ENCODE peak calls at places on chromosome 12, in four cellular contexts. F is PC-3, C is neural progenitor cell, N is colonic mucosa. O is an unnamed sample.

GRCh38 chr12:64687816-64688599 is 71.2 kb downstream of the GNS start:
- DNase-seq in F (no peak), C (no peak), N (no peak), O (no peak)

GRCh38 chr12:39072658-39073057 is 167.3 kb upstream of the CPNE8 start:
- DNase-seq in F (no peak), C (no peak), N (no peak), O (no peak)

GRCh38 chr12:130712346-130713065 is 3.6 kb downstream of the RIMBP2 start:
- DNase-seq in N (no peak), C (no peak), F (no peak), O (no peak)

GRCh38 chr12:96462571-96463280 is 26.7 kb upstream of the CFAP54 start:
- DNase-seq in C (no peak), N (no peak), F (no peak), O (no peak)

GRCh38 chr12:63206908-63207307 is 55.9 kb upstream of the AVPR1A start:
- DNase-seq in N (peak; percentile 31), C (no peak), F (peak; percentile 34), O (peak; percentile 54)

GRCh38 chr12:111803851-111804250 is 37.1 kb downstream of the ALDH2 start:
- DNase-seq in F (no peak), C (no peak), N (no peak), O (no peak)

GRCh38 chr12:47832263-47832933 is 12.7 kb upstream of the HDAC7 start:
- DNase-seq in F (no peak), N (no peak), C (no peak), O (no peak)

GRCh38 chr12:52145941-52146821 is 45.6 kb downstream of the KRT80 start:
- DNase-seq in F (no peak), N (no peak), C (no peak), O (no peak)

GRCh38 chr12:95241761-95242506 is 24.3 kb downstream of the VEZT start:
- DNase-seq in C (no peak), F (no peak), N (no peak), O (no peak)

GRCh38 chr12:56801661-56802622 is 38.8 kb downstream of the HSD17B6 start:
- DNase-seq in C (no peak), F (no peak), N (no peak), O (no peak)

GRCh38 chr12:88391556-88391955 is 188.7 kb downstream of the KITLG start:
- DNase-seq in F (peak; percentile 62), N (no peak), C (no peak), O (no peak)

GRCh38 chr12:9065607-9065856 is 50.2 kb downstream of the A2M start:
- DNase-seq in N (no peak), C (no peak), F (no peak), O (no peak)

GRCh38 chr12:68953536-68953935 is 20.6 kb upstream of the CPM start:
- DNase-seq in N (no peak), C (no peak), F (peak; percentile 62), O (no peak)

GRCh38 chr12:119659289-119659897 is 8.5 kb upstream of the PRKAB1 start:
- DNase-seq in C (peak; percentile 50), N (peak; percentile 43), F (peak; percentile 71), O (no peak)

GRCh38 chr12:42039146-42039545 is 105.5 kb downstream of the GXYLT1 start:
- DNase-seq in C (no peak), F (peak; percentile 67), N (no peak), O (no peak)

GRCh38 chr12:59459966-59460365 is 135.9 kb upstream of the SLC16A7 start:
- DNase-seq in C (no peak), F (peak; percentile 30), N (no peak), O (no peak)

GRCh38 chr12:93002278-93003054 is 73.4 kb upstream of the EEA1 start:
- DNase-seq in C (no peak), F (peak; percentile 27), N (no peak), O (peak; percentile 39)

GRCh38 chr12:90741611-90742010 is 213.4 kb downstream of the CCER1 start:
- DNase-seq in C (no peak), F (no peak), N (no peak), O (no peak)

GRCh38 chr12:63889721-63890509 is 45.4 kb downstream of the SRGAP1 start:
- DNase-seq in F (no peak), N (no peak), C (no peak), O (no peak)

GRCh38 chr12:30794591-30795409 is 40.0 kb upstream of the CAPRIN2 start:
- DNase-seq in F (peak; percentile 91), C (no peak), N (no peak), O (no peak)

DNA sequence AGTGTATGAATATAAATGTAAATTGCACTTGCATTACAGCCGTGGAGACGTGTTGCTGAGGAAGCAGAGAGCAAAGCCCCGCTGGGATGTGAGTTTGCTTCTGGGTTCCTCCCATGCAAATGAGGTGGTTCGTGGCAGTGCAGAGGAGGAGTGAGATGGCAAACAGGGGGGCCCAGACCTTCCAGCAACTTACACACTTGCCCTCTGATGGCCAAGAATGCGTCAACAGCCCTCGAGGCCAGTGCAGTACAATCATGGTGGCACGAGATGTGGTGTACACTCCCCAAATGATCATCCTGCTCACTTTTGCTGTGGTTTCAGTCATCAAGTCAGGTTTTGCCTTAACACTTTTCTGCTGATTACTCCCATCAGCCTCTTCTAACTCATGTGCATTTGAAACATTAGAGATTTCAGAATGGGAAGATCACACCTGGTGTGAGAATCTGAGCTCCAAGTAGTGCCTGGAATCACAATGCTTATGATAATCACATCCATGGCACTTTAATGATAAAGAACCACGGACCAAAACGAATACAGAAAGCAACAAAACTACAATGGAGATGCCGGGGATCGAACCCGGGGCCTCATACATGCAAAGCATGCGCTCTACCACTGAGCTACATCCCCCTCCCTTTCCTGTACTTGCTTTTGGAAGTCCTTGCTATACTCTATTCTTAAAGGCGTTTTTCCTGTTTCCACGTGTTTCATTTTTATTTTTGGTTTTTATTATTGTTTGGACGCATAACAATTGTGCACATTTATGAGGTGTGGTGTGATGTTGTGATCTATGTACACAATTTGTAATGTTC is 7.0 kb upstream of the UBC start:
- DNase-seq in F (peak; percentile 81), C (peak; percentile 69), N (peak; percentile 77), O (no peak)
- H3K27ac ChIP-seq in F (peak overlapping the region; percentile 11), C (no peak overlapping the region), N (peak overlapping the region; percentile 98), O (peak overlapping the region; percentile 99)

GRCh38 chr12:110403975-110404675 is 617 bp upstream of the ANAPC7 start:
- DNase-seq in F (peak; percentile 85), C (peak; percentile 90), N (peak; percentile 79), O (no peak)
- H3K27ac ChIP-seq in F (peak overlapping the region; percentile 88), C (peak overlapping the region; percentile 97), N (peak overlapping the region; percentile 91), O (peak overlapping the region; percentile 90)

DNA sequence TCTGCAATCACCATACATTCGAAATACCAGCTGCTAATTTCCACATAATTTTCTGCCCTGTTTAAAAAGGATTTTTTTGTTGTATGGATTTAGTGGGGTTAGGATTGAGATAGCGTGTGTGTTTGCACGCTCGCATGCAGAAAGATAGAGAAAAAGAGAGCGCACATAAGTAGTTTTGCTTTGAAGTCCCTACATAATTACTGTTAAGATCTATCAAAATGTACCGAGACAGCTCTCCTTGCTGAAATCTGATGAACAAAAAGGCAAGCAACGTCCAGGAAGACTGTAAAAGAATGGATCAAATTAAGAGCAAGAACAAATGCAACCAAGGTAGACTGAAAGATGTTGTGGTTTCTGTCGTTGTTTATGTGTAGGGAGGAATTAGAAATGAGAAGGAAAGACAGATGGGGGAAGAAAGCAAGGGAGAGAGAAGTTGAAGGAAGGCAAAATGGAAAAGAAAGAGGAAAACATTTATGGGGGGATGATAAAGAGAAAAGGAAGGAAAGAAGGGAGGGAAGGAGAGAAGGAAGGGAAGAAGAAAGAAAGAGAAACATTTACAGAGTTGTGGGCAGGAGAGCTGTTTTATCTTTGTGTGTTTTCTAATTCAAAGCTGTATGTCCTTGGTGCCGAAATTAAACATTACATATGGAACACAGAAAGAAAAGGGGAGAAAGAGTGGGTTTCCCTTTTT is 522.3 kb downstream of the MED13L start:
- DNase-seq in C (no peak), N (no peak), F (peak; percentile 15), O (no peak)
- H3K27ac ChIP-seq in C (no peak overlapping the region), N (no peak overlapping the region), F (no peak overlapping the region), O (peak overlapping the region; percentile 65)

GRCh38 chr12:104930388-104931326 is 27.4 kb downstream of the SLC41A2 start:
- DNase-seq in N (no peak), C (no peak), F (peak; percentile 22), O (no peak)

GRCh38 chr12:104929926-104930325 is 28.2 kb downstream of the SLC41A2 start:
- DNase-seq in N (no peak), C (no peak), F (no peak), O (no peak)

GRCh38 chr12:104933128-104933527 is 25.0 kb downstream of the SLC41A2 start:
- DNase-seq in F (no peak), N (no peak), C (no peak), O (no peak)

GRCh38 chr12:104928036-104928770 is 29.9 kb downstream of the SLC41A2 start:
- DNase-seq in F (no peak), C (no peak), N (no peak), O (no peak)

GRCh38 chr12:104929368-104929767 is 28.7 kb downstream of the SLC41A2 start:
- DNase-seq in F (no peak), N (no peak), C (no peak), O (no peak)
- H3K27ac ChIP-seq in F (no peak overlapping the region), N (no peak overlapping the region), C (no peak overlapping the region), O (no peak overlapping the region)

DNA sequence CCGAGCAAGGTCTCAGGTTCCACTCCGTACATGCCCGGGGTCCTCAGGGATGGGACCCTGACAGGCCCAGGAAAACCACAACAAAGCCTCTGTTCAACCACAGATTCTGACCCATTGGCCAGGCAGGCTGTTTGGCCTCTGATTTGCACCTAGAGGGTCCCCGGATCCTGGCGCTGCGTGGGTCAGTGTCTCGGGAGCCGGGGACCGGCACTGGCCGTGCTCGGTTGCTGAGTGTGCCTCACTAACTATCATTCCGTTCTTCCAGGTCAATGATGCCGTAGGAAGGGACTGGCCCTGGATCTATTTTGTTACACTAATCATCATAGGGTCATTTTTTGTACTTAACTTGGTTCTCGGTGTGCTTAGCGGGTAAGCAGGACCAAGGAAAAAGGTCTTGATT is 290.2 kb upstream of the FKBP4 start:
- DNase-seq in N (no peak), F (no peak), C (no peak), O (no peak)
- H3K27ac ChIP-seq in N (no peak overlapping the region), F (no peak overlapping the region), C (no peak overlapping the region), O (no peak overlapping the region)

DNA sequence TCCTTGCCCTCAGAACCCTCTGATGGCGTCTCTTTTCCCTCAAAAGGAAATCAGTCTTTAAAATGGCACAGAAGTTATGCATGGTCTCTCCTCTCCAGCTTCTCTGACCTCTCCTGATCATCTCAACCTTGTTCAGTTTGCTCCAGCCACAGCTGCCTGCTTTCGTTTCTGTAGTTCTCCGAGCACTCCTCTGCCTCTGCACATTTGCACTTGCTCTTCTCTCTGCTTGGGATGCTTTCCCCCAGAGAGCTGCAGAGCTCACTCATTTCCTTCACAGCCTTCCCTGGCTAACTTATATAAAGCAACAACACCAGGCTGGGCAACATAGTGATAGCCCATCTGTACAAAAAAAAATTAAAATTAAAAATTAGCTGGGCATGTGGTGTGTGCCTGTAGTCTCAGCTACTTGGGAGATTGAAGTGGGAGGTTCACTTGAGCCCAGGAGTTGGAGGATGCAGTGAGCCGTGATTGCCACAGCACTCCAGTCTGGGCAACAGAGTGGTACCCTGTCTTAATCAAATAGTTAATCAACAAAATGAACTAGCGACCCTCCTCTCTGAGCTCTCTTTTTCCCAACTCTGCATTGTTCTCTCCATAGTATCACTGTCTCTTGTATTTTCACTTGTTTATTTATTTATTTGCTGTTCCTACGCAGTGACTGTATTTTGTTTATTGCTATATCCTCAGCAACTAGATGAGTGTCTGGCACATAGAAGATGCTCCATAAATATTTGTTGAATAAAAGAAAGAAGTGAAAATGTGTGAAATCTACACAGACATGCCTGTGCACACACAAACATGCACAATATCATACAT is 37.7 kb downstream of the PPFIBP1 start:
- DNase-seq in F (no peak), N (no peak), C (no peak), O (no peak)
- H3K27ac ChIP-seq in F (no peak overlapping the region), N (no peak overlapping the region), C (no peak overlapping the region), O (no peak overlapping the region)

GRCh38 chr12:89706551-89707348 is 1.9 kb downstream of the ATP2B1 start:
- DNase-seq in F (peak; percentile 52), N (peak; percentile 29), C (peak; percentile 49), O (no peak)
- H3K27ac ChIP-seq in F (peak overlapping the region; percentile 87), N (no peak overlapping the region), C (no peak overlapping the region), O (no peak overlapping the region)